ENCODE peak calls at places on chromosomes 1 and 21, in eight cellular contexts. A, K, B, C, N, O, Z and M are unnamed samples. For H3K27me3 and H3K36me3, the result is how much of the 10 kb centered on the place peaks cover.

GRCh38 chr1:93000751-93001175 is 39.5 kb upstream of the DIPK1A start:
- DNase-seq in Z (no peak), K (no peak), C (no peak), B (no peak), A (no peak), O (no peak), N (no peak), M (no peak)

GRCh38 chr1:57492846-57493245 is 69.0 kb upstream of the DAB1 start:
- DNase-seq in N (no peak), A (no peak), Z (no peak), B (no peak), K (no peak), O (no peak), C (no peak), M (no peak)

GRCh38 chr21:26449161-26449560 is 123.9 kb downstream of the CYYR1 start:
- DNase-seq in Z (no peak), N (no peak), A (peak), O (no peak), C (no peak), K (no peak), B (no peak), M (no peak)

GRCh38 chr21:42962360-42963007 is 11.9 kb upstream of the PKNOX1 start:
- DNase-seq in O (no peak), Z (no peak), K (no peak), N (no peak), C (no peak), A (no peak), B (no peak), M (no peak)

GRCh38 chr21:29499734-29500343 is 201.1 kb downstream of the BACH1 start:
- DNase-seq in B (peak), N (no peak), Z (no peak), K (no peak), A (peak), C (no peak), O (no peak), M (no peak)

GRCh38 chr1:229567109-229567868 is 8.8 kb upstream of the ABCB10 start:
- DNase-seq in Z (no peak), B (no peak), N (no peak), A (no peak), O (no peak), K (no peak), C (no peak), M (no peak)

GRCh38 chr1:216900116-216900620 is 176.9 kb upstream of the ESRRG start:
- DNase-seq in K (no peak), B (no peak), N (no peak), Z (no peak), A (no peak), C (no peak), O (no peak), M (no peak)

GRCh38 chr21:44440241-44441040 is 14.9 kb upstream of the LRRC3 start:
- DNase-seq in B (no peak), K (no peak), O (peak), N (peak), Z (peak), C (peak), A (no peak), M (no peak)

GRCh38 chr1:44484155-44484688 is 79.2 kb downstream of the RNF220 start:
- DNase-seq in Z (no peak), K (no peak), B (no peak), N (no peak), C (no peak), O (no peak), A (no peak), M (no peak)

GRCh38 chr1:246567258-246568235 is 1.3 kb downstream of the CNST start:
- DNase-seq in O (no peak), C (no peak), B (peak), N (no peak), Z (no peak), K (no peak), A (peak), M (no peak)

GRCh38 chr1:94998748-94999147 is 71.8 kb upstream of the CNN3 start:
- DNase-seq in A (no peak), Z (no peak), C (no peak), N (no peak), O (no peak), K (no peak), B (no peak), M (no peak)

GRCh38 chr1:6464514-6464836 is 1.5 kb downstream of the TNFRSF25 start:
- DNase-seq in C (no peak), A (no peak), O (peak), Z (peak), N (no peak), K (peak), B (no peak), M (peak)

GRCh38 chr1:41360074-41361027 is 883 bp upstream of the FOXO6 start:
- DNase-seq in C (no peak), K (no peak), Z (peak), A (no peak), O (peak), N (peak), B (no peak), M (no peak)

GRCh38 chr1:201649776-201650607 is 111.1 kb downstream of the NAV1 start:
- DNase-seq in B (peak), O (peak), C (peak), Z (peak), N (peak), A (peak), K (peak), M (peak)

GRCh38 chr1:183279835-183280234 is 93.8 kb downstream of the LAMC2 start:
- DNase-seq in B (no peak), Z (peak), N (no peak), C (peak), K (no peak), A (peak), O (no peak), M (peak)

GRCh38 chr1:1293618-1294249 is 13.5 kb downstream of the SCNN1D start:
- DNase-seq in Z (no peak), O (peak), A (no peak), K (no peak), N (no peak), B (peak), C (peak), M (no peak)

GRCh38 chr1:201955750-201956143 is 444 bp downstream of the TIMM17A start:
- DNase-seq in C (no peak), B (no peak), A (no peak), Z (no peak), O (no peak), K (no peak), N (no peak), M (no peak)

GRCh38 chr1:23118957-23119792 is 49.5 kb downstream of the LUZP1 start:
- DNase-seq in K (no peak), C (no peak), B (no peak), A (peak), N (no peak), Z (no peak), O (no peak), M (no peak)

GRCh38 chr1:54377040-54377691 is 29.0 kb downstream of the SSBP3 start:
- DNase-seq in K (peak), N (no peak), Z (no peak), A (no peak), C (no peak), O (no peak), B (no peak), M (no peak)

GRCh38 chr21:46081862-46082637 is 15.9 kb upstream of the COL6A2 start:
- DNase-seq in O (no peak), A (no peak), C (no peak), B (no peak), N (peak), K (no peak), Z (no peak), M (no peak)

GRCh38 chr1:31299365-31299764 is 2.5 kb downstream of the ZCCHC17 start:
- DNase-seq in O (no peak), N (no peak), C (no peak), A (peak), Z (no peak), K (no peak), B (no peak), M (peak)

GRCh38 chr1:9099555-9099954 is 29.3 kb downstream of the GPR157 start:
- DNase-seq in C (no peak), K (no peak), O (no peak), B (no peak), Z (no peak), N (no peak), A (no peak), M (no peak)

GRCh38 chr1:85229574-85230097 is 28.8 kb upstream of the SYDE2 start:
- DNase-seq in N (no peak), B (no peak), K (no peak), Z (no peak), O (no peak), A (no peak), C (no peak), M (no peak)

GRCh38 chr1:109767596-109768334 is 4.0 kb upstream of the EPS8L3 start:
- DNase-seq in Z (peak), K (no peak), A (no peak), B (no peak), C (no peak), O (peak), N (peak), M (peak)

GRCh38 chr1:240644732-240645131 is 32.8 kb upstream of the GREM2 start:
- DNase-seq in Z (no peak), C (no peak), A (no peak), N (no peak), B (no peak), O (no peak), K (no peak), M (peak)

GRCh38 chr1:16122916-16123315 is 33.0 kb downstream of the EPHA2 start:
- DNase-seq in Z (no peak), K (no peak), N (peak), B (no peak), O (peak), C (no peak), A (peak), M (peak)

GRCh38 chr1:17790383-17791054 is 35.4 kb downstream of the ACTL8 start:
- DNase-seq in C (no peak), K (no peak), O (no peak), A (no peak), Z (no peak), N (no peak), B (no peak), M (no peak)

GRCh38 chr1:35708179-35708891 is 10.3 kb downstream of the C1orf216 start:
- DNase-seq in K (no peak), C (no peak), O (no peak), A (no peak), Z (no peak), B (peak), N (no peak), M (no peak)

GRCh38 chr1:30716646-30717045 is 6.7 kb downstream of the MATN1 start:
- DNase-seq in O (peak), Z (peak), C (no peak), B (no peak), A (no peak), K (no peak), N (no peak), M (no peak)

DNA sequence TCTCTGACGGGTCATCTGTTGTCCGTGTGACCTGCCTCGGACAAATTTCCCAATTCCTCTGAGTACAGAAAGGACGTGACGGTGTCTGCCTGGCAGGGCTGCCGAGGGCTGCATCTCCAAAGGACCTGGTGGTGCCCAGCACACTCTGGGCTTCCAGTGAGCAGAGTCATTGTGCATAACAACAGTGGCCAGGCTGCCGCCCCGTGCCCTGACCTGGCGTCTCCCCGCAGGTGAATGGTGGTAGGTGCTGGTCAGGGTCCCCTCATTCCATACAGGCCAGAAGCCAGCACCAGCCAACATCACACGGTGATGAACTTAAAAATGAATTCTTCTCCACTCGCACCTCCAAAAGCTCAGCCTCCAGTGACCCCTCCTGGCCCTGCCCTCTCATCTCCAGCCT is 28.2 kb downstream of the PRDM16 start:
- DNase-seq in C (no peak), N (no peak), O (no peak), A (no peak), Z (no peak), K (no peak), B (no peak), M (no peak)
- H3K27me3 ChIP-seq in C (under half), N (under half), O (under half), A (under half), Z (under half), K (under half), B (under half), M (under half)

GRCh38 chr1:175134500-175134899 is 58.1 kb downstream of the KIAA0040 start:
- DNase-seq in A (no peak), C (no peak), B (no peak), Z (no peak), N (no peak), O (no peak), K (no peak), M (no peak)
- H3K4me3 ChIP-seq in A (no peak), C (no peak), B (no peak), Z (no peak), N (no peak), O (no peak), K (no peak), M (no peak)

GRCh38 chr1:164842891-164843290 is 283.9 kb downstream of the PBX1 start:
- DNase-seq in C (no peak), B (no peak), Z (no peak), O (no peak), A (no peak), N (no peak), K (no peak), M (no peak)
- H3K36me3 ChIP-seq in C (under half), B (under half), Z (under half), O (under half), A (under half), N (under half), K (under half), M (under half)

GRCh38 chr1:207952617-207953542 is 42.0 kb upstream of the CD34 start:
- DNase-seq in A (no peak), K (no peak), C (no peak), O (no peak), Z (no peak), N (no peak), B (no peak), M (no peak)
- H3K27me3 ChIP-seq in A (under half), K (under half), C (under half), O (under half), Z (under half), N (under half), B (under half), M (under half)

GRCh38 chr1:156077430-156077760 is 4.9 kb downstream of the MEX3A start:
- DNase-seq in Z (no peak), B (no peak), N (no peak), C (no peak), O (no peak), K (no peak), A (no peak), M (no peak)

GRCh38 chr1:156075158-156075557 is 7.1 kb downstream of the MEX3A start:
- DNase-seq in C (no peak), B (no peak), K (no peak), O (no peak), N (no peak), A (no peak), Z (no peak), M (no peak)

GRCh38 chr1:156076609-156077429 is 5.4 kb downstream of the MEX3A start:
- DNase-seq in O (no peak), B (no peak), C (peak), A (peak), N (peak), Z (peak), K (peak), M (no peak)

GRCh38 chr1:156074661-156075060 is 7.6 kb downstream of the MEX3A start:
- DNase-seq in O (no peak), A (no peak), N (no peak), K (no peak), Z (no peak), C (no peak), B (no peak), M (no peak)

GRCh38 chr1:156075775-156076204 is 6.5 kb downstream of the MEX3A start:
- DNase-seq in Z (no peak), C (no peak), O (no peak), N (no peak), B (no peak), A (no peak), K (no peak), M (no peak)
- H3K4me3 ChIP-seq in Z (peak), C (peak), O (no peak), N (no peak), B (no peak), A (no peak), K (no peak), M (no peak)